ENCODE peak calls at places on chromosomes 3 and 15, in seven cellular contexts. G is cardiac muscle cell; S is fibroblast of pulmonary artery; K is Caco-2; L is CD8-positive, alpha-beta memory T cell; W is left lung; J is GM12865. U is an unnamed sample.

GRCh38 chr3:177385831-177386301 is 188.6 kb upstream of the TBL1XR1 start:
- DNase-seq in J (no peak), L (no peak), G (no peak), W (no peak), K (no peak), S (peak; percentile 33), U (peak; percentile 27)

GRCh38 chr15:34721802-34722795 is 32.7 kb downstream of the GJD2 start:
- DNase-seq in W (no peak), K (peak; percentile 56), L (no peak), J (peak; percentile 2), G (peak; percentile 93), S (peak; percentile 30), U (peak; percentile 80)

GRCh38 chr3:162295323-162295983 is 798.8 kb downstream of the OTOL1 start:
- DNase-seq in L (no peak), W (no peak), S (peak; percentile 78), K (no peak), G (peak; percentile 3), J (no peak), U (peak; percentile 70)

GRCh38 chr15:38217788-38218609 is 34.6 kb upstream of the SPRED1 start:
- DNase-seq in L (no peak), W (no peak), K (no peak), G (no peak), S (peak; percentile 30), J (no peak), U (peak; percentile 18)

GRCh38 chr3:176590722-176591121 is 606.6 kb downstream of the TBL1XR1 start:
- DNase-seq in W (no peak), L (no peak), G (no peak), J (no peak), S (no peak), K (no peak), U (no peak)

GRCh38 chr15:55742927-55743614 is at the start of gene PRTG:
- DNase-seq in W (peak; percentile 72), L (no peak), S (peak; percentile 76), J (peak; percentile 20), K (peak; percentile 91), G (peak; percentile 95), U (peak; percentile 85)

GRCh38 chr3:124412642-124413041 is 317.6 kb upstream of the UMPS start:
- DNase-seq in L (no peak), S (no peak), G (no peak), W (no peak), J (no peak), K (no peak), U (no peak)

GRCh38 chr3:10459954-10460754 is 45.2 kb downstream of the ATP2B2 start:
- DNase-seq in G (peak; percentile 97), W (peak; percentile 56), S (peak; percentile 83), K (peak; percentile 85), J (peak; percentile 69), L (peak; percentile 67), U (peak; percentile 61)

GRCh38 chr3:50971487-50971924 is 296.8 kb downstream of the DOCK3 start:
- DNase-seq in K (peak; percentile 60), S (peak; percentile 56), W (no peak), J (peak; percentile 69), L (peak; percentile 74), G (peak; percentile 66), U (peak; percentile 16)

GRCh38 chr3:175980731-175981130 is 1121.6 kb downstream of the NAALADL2 start:
- DNase-seq in W (no peak), L (no peak), G (no peak), J (no peak), K (no peak), S (peak; percentile 6), U (peak; percentile 80)

GRCh38 chr3:170330366-170330765 is 27.1 kb upstream of the SKIL start:
- DNase-seq in K (peak; percentile 48), G (no peak), J (no peak), L (no peak), W (no peak), S (peak; percentile 48), U (peak; percentile 66)

GRCh38 chr15:37140531-37141053 is 40.2 kb upstream of the MEIS2 start:
- DNase-seq in G (no peak), L (no peak), W (no peak), S (peak; percentile 31), J (no peak), K (no peak), U (peak; percentile 9)

GRCh38 chr3:123137001-123137400 is 64.7 kb upstream of the SEC22A start:
- DNase-seq in J (no peak), W (no peak), S (no peak), L (no peak), G (no peak), K (no peak), U (no peak)

GRCh38 chr15:25947336-25948080 is 84.4 kb upstream of the ATP10A start:
- DNase-seq in G (peak; percentile 30), J (no peak), W (no peak), K (peak; percentile 58), L (no peak), S (no peak), U (peak; percentile 43)

GRCh38 chr3:141093971-141094401 is 42.8 kb downstream of the SPSB4 start:
- DNase-seq in S (no peak), K (peak; percentile 48), W (no peak), L (no peak), J (no peak), G (no peak), U (no peak)
- H3K4me3 ChIP-seq in S (no peak overlapping the region), K (no peak overlapping the region), W (no peak overlapping the region), L (no peak overlapping the region), J (no peak overlapping the region), G (no peak overlapping the region), U (no peak overlapping the region)

DNA sequence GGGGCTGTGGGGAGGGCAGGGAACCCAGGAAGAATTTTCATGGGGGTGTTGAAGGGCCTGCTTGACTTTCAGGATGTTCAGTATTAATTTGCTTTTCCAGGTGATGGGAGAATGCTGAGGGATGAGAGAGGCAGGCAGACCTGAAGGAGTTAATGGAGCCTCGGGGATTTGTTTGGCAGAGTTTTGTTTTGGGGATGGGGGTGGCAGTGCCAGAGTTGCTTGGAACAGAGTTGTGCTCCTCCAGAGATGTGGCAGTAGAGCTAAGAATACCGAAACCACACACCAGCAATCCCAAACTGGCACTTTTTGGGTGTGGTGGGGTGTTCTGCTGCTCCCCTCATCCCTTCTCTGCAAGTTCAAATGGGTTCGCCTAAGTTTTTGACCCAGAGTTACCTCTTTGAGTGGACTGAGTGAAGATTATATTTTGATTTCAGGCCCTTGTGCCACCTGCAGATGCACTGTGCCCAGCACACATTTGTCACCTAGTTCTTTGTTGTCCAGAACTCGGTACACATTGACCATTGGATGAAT is 1.6 kb downstream of the BOC start:
- DNase-seq in K (no peak), S (no peak), J (no peak), L (no peak), W (no peak), G (no peak), U (no peak)
- H3K4me3 ChIP-seq in K (no peak overlapping the region), S (peak overlapping the region; percentile 68), J (no peak overlapping the region), L (no peak overlapping the region), W (peak overlapping the region; percentile 48), G (peak overlapping the region; percentile 80), U (peak overlapping the region; percentile 89)

GRCh38 chr3:18411541-18411940 is 13.6 kb downstream of the SATB1 start:
- DNase-seq in S (no peak), G (no peak), K (no peak), W (no peak), J (no peak), L (no peak), U (no peak)
- H3K4me3 ChIP-seq in S (no peak overlapping the region), G (no peak overlapping the region), K (no peak overlapping the region), W (no peak overlapping the region), J (no peak overlapping the region), L (peak overlapping the region; percentile 27), U (no peak overlapping the region)

GRCh38 chr15:67067161-67067853 is 1.9 kb downstream of the SMAD3 start:
- DNase-seq in W (no peak), J (no peak), L (peak; percentile 51), G (peak; percentile 58), K (no peak), S (no peak), U (no peak)
- H3K4me3 ChIP-seq in W (peak overlapping the region; percentile 75), J (peak overlapping the region; percentile 86), L (peak overlapping the region; percentile 93), G (peak overlapping the region; percentile 66), K (peak overlapping the region; percentile 89), S (peak overlapping the region; percentile 94), U (peak overlapping the region; percentile 79)

GRCh38 chr3:12798559-12799179 is 2.2 kb downstream of the CAND2 start:
- DNase-seq in K (no peak), S (no peak), W (no peak), J (no peak), G (peak; percentile 34), L (no peak), U (no peak)
- H3K4me3 ChIP-seq in K (no peak overlapping the region), S (no peak overlapping the region), W (no peak overlapping the region), J (no peak overlapping the region), G (no peak overlapping the region), L (no peak overlapping the region), U (no peak overlapping the region)

DNA sequence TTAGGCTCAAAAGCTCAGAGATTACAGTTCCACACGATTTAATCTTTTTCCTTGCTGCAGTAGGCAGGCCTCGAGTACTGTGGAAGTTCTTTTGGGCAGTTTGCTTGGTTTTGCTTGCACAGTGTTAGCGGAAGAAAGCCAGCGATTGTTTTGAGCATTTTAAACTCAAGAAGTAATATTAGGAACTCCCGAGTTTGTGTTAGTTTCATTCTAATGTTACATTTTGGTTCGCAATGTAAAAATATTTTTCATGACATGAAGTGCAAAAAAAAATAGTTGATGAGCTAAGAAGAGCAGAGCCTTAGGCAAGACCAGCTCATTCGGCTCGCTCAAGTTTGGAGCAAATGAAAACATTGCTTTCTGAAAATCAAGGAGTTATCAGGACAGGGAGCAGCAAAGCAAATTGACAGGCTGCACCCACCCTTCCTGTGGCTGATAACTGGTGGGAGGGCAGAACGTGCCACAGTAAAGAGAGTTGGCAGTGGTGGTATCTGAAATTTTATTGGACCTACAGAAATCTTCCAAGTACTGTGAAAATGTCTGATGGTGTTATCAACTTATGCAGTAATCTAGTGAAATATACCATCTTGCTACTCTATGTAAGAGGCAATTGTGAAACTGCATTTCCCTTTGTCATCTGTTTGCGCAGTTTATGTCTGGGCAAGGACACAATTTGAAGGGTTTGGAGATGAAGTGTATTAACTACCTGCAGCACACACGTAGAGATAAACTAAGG is 1.4 kb downstream of the PLCL2 start:
- DNase-seq in G (no peak), S (peak; percentile 61), J (no peak), L (no peak), W (no peak), K (no peak), U (peak; percentile 29)
- H3K4me3 ChIP-seq in G (peak overlapping the region; percentile 54), S (peak overlapping the region; percentile 77), J (peak overlapping the region; percentile 94), L (peak overlapping the region; percentile 81), W (peak overlapping the region; percentile 72), K (no peak overlapping the region), U (no peak overlapping the region)

U was measured in trophoblast cell.